ENCODE peak calls at places on chromosomes 7 and 10, in four cellular contexts. One of them, this sample, is unnamed.

GRCh38 chr7:83060218-83060617 is 102.5 kb downstream of the PCLO start:
- DNase-seq in lower leg skin: no peak
- DNase-seq in immature natural killer cell: no peak
- DNase-seq in Panc1: no peak
- DNase-seq in this sample: no peak

GRCh38 chr10:115772606-115773005 is 500.4 kb downstream of the GFRA1 start:
- DNase-seq in lower leg skin: no peak
- DNase-seq in immature natural killer cell: no peak
- DNase-seq in Panc1: no peak
- DNase-seq in this sample: no peak

GRCh38 chr10:97490592-97490991 is 7.6 kb downstream of the MMS19 start:
- DNase-seq in lower leg skin: peak; percentile 37
- DNase-seq in immature natural killer cell: no peak
- DNase-seq in Panc1: no peak
- DNase-seq in this sample: no peak

GRCh38 chr7:100538348-100538653 is 702 bp upstream of the AGFG2 start:
- DNase-seq in lower leg skin: no peak
- DNase-seq in immature natural killer cell: no peak
- DNase-seq in Panc1: no peak
- DNase-seq in this sample: no peak

GRCh38 chr7:140674899-140675701 is 2.4 kb downstream of the ADCK2 start:
- DNase-seq in lower leg skin: peak; percentile 78
- DNase-seq in immature natural killer cell: no peak
- DNase-seq in Panc1: no peak
- DNase-seq in this sample: no peak

GRCh38 chr7:81317741-81318140 is 398.9 kb upstream of the SEMA3C start:
- DNase-seq in lower leg skin: no peak
- DNase-seq in immature natural killer cell: no peak
- DNase-seq in Panc1: no peak
- DNase-seq in this sample: no peak

GRCh38 chr7:147586526-147586925 is 1004.0 kb upstream of the C7orf33 start:
- DNase-seq in lower leg skin: no peak
- DNase-seq in immature natural killer cell: no peak
- DNase-seq in Panc1: no peak
- DNase-seq in this sample: peak; percentile 74

GRCh38 chr10:132502544-132503300 is 34.9 kb upstream of the INPP5A start:
- DNase-seq in lower leg skin: no peak
- DNase-seq in immature natural killer cell: no peak
- DNase-seq in Panc1: no peak
- DNase-seq in this sample: no peak

GRCh38 chr10:21083861-21084260 is 186.8 kb upstream of the NEBL start:
- DNase-seq in lower leg skin: no peak
- DNase-seq in immature natural killer cell: no peak
- DNase-seq in Panc1: no peak
- DNase-seq in this sample: no peak

GRCh38 chr7:139857791-139858190 is 28.7 kb downstream of the TBXAS1 start:
- DNase-seq in lower leg skin: peak; percentile 76
- DNase-seq in immature natural killer cell: no peak
- DNase-seq in Panc1: no peak
- DNase-seq in this sample: no peak

GRCh38 chr7:31633894-31634494 is 53.0 kb upstream of the PPP1R17 start:
- DNase-seq in lower leg skin: no peak
- DNase-seq in immature natural killer cell: no peak
- DNase-seq in Panc1: peak; percentile 54
- DNase-seq in this sample: peak; percentile 88

GRCh38 chr7:36563706-36564325 is 160.5 kb downstream of the AOAH start:
- DNase-seq in lower leg skin: no peak
- DNase-seq in immature natural killer cell: no peak
- DNase-seq in Panc1: no peak
- DNase-seq in this sample: no peak

GRCh38 chr7:27633062-27633461 is 29.6 kb downstream of the HIBADH start:
- DNase-seq in lower leg skin: no peak
- DNase-seq in immature natural killer cell: no peak
- DNase-seq in Panc1: no peak
- DNase-seq in this sample: no peak